ENCODE peak calls at places on chromosomes 13 and 19, in four cellular contexts. F, D, K and Q are unnamed samples.

GRCh38 chr19:19403373-19403901 is 2.0 kb upstream of the GATAD2A start:
- DNase-seq in F (no peak), D (peak), K (no peak), Q (no peak)

GRCh38 chr13:36872621-36873020 is 47.4 kb downstream of the SMAD9 start:
- DNase-seq in F (peak), D (no peak), K (no peak), Q (no peak)

GRCh38 chr19:1130801-1131717 is 27.3 kb downstream of the GPX4 start:
- DNase-seq in F (no peak), D (peak), K (no peak), Q (no peak)

GRCh38 chr13:97879646-97880297 is 73.7 kb upstream of the IPO5 start:
- DNase-seq in F (no peak), D (peak), K (no peak), Q (no peak)

GRCh38 chr19:6528544-6529121 is 2.2 kb upstream of the TNFSF9 start:
- DNase-seq in F (no peak), D (no peak), K (no peak), Q (no peak)

GRCh38 chr19:12733369-12733896 is 1.1 kb downstream of the TRIR start:
- DNase-seq in F (peak), D (peak), K (no peak), Q (no peak)

GRCh38 chr19:39238209-39238608 is 6.6 kb downstream of the IFNL3 start:
- DNase-seq in F (no peak), D (no peak), K (no peak), Q (no peak)

GRCh38 chr13:30744056-30744684 is 8.8 kb downstream of the ALOX5AP start:
- DNase-seq in F (no peak), D (peak), K (no peak), Q (no peak)

GRCh38 chr13:99981115-99982020 is at the start of gene ZIC2:
- DNase-seq in F (peak), D (peak), K (no peak), Q (no peak)

GRCh38 chr19:17107546-17108452 is 32.2 kb downstream of the MYO9B start:
- DNase-seq in F (no peak), D (peak), K (no peak), Q (peak)

GRCh38 chr19:7848779-7849457 is 18.9 kb downstream of the EVI5L start:
- DNase-seq in F (no peak), D (no peak), K (no peak), Q (no peak)

GRCh38 chr13:50760751-50761150 is 82.7 kb downstream of the DLEU7 start:
- DNase-seq in F (no peak), D (peak), K (no peak), Q (no peak)

GRCh38 chr13:92574499-92574898 is 652.1 kb upstream of the GPC6 start:
- DNase-seq in F (no peak), D (no peak), K (no peak), Q (no peak)

GRCh38 chr13:45341799-45342584 is 1.0 kb upstream of the TPT1 start:
- DNase-seq in F (no peak), D (peak), K (no peak), Q (peak)

GRCh38 chr13:48819376-48819775 is 156.3 kb upstream of the FNDC3A start:
- DNase-seq in F (no peak), D (no peak), K (no peak), Q (no peak)

GRCh38 chr19:19474950-19475781 is 40.2 kb downstream of the TSSK6 start:
- DNase-seq in F (peak), D (no peak), K (peak), Q (no peak)

GRCh38 chr13:105368781-105369180 is 1166.7 kb downstream of the EFNB2 start:
- DNase-seq in F (no peak), D (no peak), K (no peak), Q (no peak)

GRCh38 chr13:71831716-71832115 is 35.3 kb downstream of the DACH1 start:
- DNase-seq in F (peak), D (no peak), K (peak), Q (no peak)

GRCh38 chr13:30898721-30899188 is 7.3 kb upstream of the MEDAG start:
- DNase-seq in F (no peak), D (peak), K (no peak), Q (peak)